ENCODE peak calls at places on chromosomes 5 and 9, in eight cellular contexts. F is A673, Z is nephron progenitor cell, D is MCF 10A, X is ovary, A is lung, U is spleen, Y is psoas muscle. H is an unnamed sample.
A peak's percentile ranks its signal among the peaks of the same experiment; 100 is the strongest.

GRCh38 chr5:59081693-59082092 is 498.8 kb downstream of the RAB3C start:
- DNase-seq in F (peak; percentile 25), Z (no peak), D (no peak), X (no peak), A (no peak), U (no peak), Y (no peak), H (no peak)

GRCh38 chr5:135140805-135141204 is 106.8 kb upstream of the PITX1 start:
- DNase-seq in F (no peak), Z (no peak), D (peak; percentile 98), X (no peak), A (no peak), U (no peak), Y (peak; percentile 69), H (no peak)

GRCh38 chr9:18821794-18822193 is 211.2 kb downstream of the SAXO1 start:
- DNase-seq in F (no peak), Z (no peak), D (peak; percentile 11), X (no peak), A (no peak), U (no peak), Y (no peak), H (no peak)

GRCh38 chr5:172374783-172375182 is 79.5 kb downstream of the SH3PXD2B start:
- DNase-seq in F (no peak), Z (no peak), D (no peak), X (no peak), A (no peak), U (no peak), Y (no peak), H (no peak)

GRCh38 chr5:32574540-32575175 is 10.7 kb upstream of the SUB1 start:
- DNase-seq in F (no peak), Z (no peak), D (no peak), X (no peak), A (no peak), U (no peak), Y (no peak), H (no peak)

GRCh38 chr5:36985387-36985786 is 108.8 kb downstream of the NIPBL start:
- DNase-seq in F (no peak), Z (no peak), D (no peak), X (no peak), A (no peak), U (no peak), Y (no peak), H (no peak)

GRCh38 chr5:127562252-127562651 is 44.8 kb downstream of the PRRC1 start:
- DNase-seq in F (peak; percentile 2), Z (peak; percentile 11), D (peak; percentile 28), X (no peak), A (no peak), U (no peak), Y (no peak), H (no peak)

GRCh38 chr9:114910541-114910940 is 19.9 kb downstream of the TNFSF8 start:
- DNase-seq in F (no peak), Z (no peak), D (no peak), X (no peak), A (no peak), U (no peak), Y (no peak), H (no peak)

GRCh38 chr5:40477856-40478546 is 201.7 kb upstream of the PTGER4 start:
- DNase-seq in F (no peak), Z (no peak), D (peak; percentile 77), X (no peak), A (no peak), U (no peak), Y (no peak), H (no peak)

GRCh38 chr5:43039468-43040286 is 442 bp downstream of the ANXA2R start:
- DNase-seq in F (peak; percentile 85), Z (peak; percentile 52), D (no peak), X (peak; percentile 53), A (peak; percentile 57), U (peak; percentile 92), Y (peak; percentile 88), H (no peak)

GRCh38 chr5:148145916-148146315 is 22.4 kb upstream of the SPINK14 start:
- DNase-seq in F (peak; percentile 19), Z (no peak), D (peak; percentile 71), X (no peak), A (peak; percentile 62), U (no peak), Y (no peak), H (no peak)

GRCh38 chr5:165119175-165119574 is 1613.8 kb downstream of the MAT2B start:
- DNase-seq in F (no peak), Z (no peak), D (no peak), X (no peak), A (no peak), U (no peak), Y (no peak), H (no peak)

GRCh38 chr5:72394688-72395087 is 74.5 kb downstream of the PTCD2 start:
- DNase-seq in F (peak; percentile 14), Z (no peak), D (peak; percentile 48), X (no peak), A (no peak), U (no peak), Y (no peak), H (no peak)

GRCh38 chr9:136676920-136677686 is 10.2 kb downstream of the AGPAT2 start:
- DNase-seq in F (no peak), Z (no peak), D (no peak), X (no peak), A (no peak), U (no peak), Y (no peak), H (no peak)

GRCh38 chr5:58259685-58260152 is 200.2 kb downstream of the PLK2 start:
- DNase-seq in F (no peak), Z (peak; percentile 17), D (peak; percentile 80), X (no peak), A (no peak), U (no peak), Y (no peak), H (no peak)

GRCh38 chr5:72474117-72474915 is 32.9 kb downstream of the ZNF366 start:
- DNase-seq in F (no peak), Z (no peak), D (no peak), X (no peak), A (no peak), U (no peak), Y (no peak), H (no peak)

GRCh38 chr5:146860213-146860891 is 18.2 kb downstream of the PPP2R2B start:
- DNase-seq in F (no peak), Z (peak; percentile 3), D (no peak), X (no peak), A (no peak), U (no peak), Y (no peak), H (no peak)

GRCh38 chr5:73170522-73170921 is 2.5 kb upstream of the TMEM174 start:
- DNase-seq in F (peak; percentile 68), Z (no peak), D (peak; percentile 62), X (no peak), A (no peak), U (no peak), Y (no peak), H (no peak)

GRCh38 chr9:17021379-17021970 is 113.4 kb upstream of the CNTLN start:
- DNase-seq in F (peak; percentile 0), Z (no peak), D (no peak), X (no peak), A (no peak), U (no peak), Y (no peak), H (no peak)

GRCh38 chr5:109089191-109089590 is 320.6 kb downstream of the PJA2 start:
- DNase-seq in F (no peak), Z (no peak), D (no peak), X (no peak), A (no peak), U (no peak), Y (no peak), H (no peak)

DNA sequence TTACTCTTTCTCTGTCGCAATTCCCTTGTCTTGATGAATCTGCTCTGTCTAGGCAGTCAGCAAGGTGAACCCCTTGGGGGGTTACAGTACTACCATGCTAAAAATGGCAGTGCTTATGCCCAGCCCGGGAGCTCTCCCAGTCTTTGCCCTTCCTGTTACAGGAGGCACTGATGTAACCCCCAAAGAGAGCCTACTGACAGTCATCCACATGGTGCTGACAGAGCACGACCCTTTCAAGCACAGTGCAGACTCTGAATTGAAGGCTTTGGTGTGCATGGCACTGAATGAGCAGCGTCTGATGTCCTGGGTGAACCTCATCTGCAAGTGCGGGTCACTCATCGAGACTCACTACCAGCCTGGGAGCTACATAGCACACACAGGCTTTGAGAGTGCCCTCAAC is 34.5 kb upstream of the SLC36A2 start:
- DNase-seq in F (no peak), Z (no peak), D (no peak), X (no peak), A (no peak), U (no peak), Y (no peak), H (no peak)
- TF ChIP-seq CTCF in F (no peak), Z (no peak), D (no peak), X (no peak), A (no peak), U (no peak), Y (no peak), H (no peak)

DNA sequence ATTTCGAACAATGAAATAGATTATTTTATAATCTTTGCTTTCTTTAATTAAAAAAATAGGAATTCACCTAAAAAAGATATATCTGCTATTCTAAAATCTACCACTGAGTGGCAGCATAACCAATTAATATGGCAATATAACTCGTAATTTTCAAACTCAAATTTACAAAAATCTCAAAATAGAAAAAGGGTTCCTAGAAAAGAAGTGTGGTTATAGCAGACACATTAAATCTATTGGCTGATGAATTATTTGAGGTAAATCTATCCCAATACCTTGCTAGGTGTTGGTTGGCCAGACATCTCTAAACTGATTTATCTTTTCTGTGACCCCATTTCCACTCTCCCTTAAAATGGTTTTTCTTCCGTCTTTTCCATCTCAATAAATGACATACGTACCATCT is 30.2 kb upstream of the NRG2 start:
- DNase-seq in F (peak; percentile 18), Z (no peak), D (peak; percentile 33), X (no peak), A (no peak), U (no peak), Y (no peak), H (no peak)
- TF ChIP-seq CTCF in F (peak; percentile 74), Z (peak; percentile 82), D (peak; percentile 64), X (no peak), A (peak; percentile 52), U (peak; percentile 67), Y (peak; percentile 76), H (peak; percentile 94)

DNA sequence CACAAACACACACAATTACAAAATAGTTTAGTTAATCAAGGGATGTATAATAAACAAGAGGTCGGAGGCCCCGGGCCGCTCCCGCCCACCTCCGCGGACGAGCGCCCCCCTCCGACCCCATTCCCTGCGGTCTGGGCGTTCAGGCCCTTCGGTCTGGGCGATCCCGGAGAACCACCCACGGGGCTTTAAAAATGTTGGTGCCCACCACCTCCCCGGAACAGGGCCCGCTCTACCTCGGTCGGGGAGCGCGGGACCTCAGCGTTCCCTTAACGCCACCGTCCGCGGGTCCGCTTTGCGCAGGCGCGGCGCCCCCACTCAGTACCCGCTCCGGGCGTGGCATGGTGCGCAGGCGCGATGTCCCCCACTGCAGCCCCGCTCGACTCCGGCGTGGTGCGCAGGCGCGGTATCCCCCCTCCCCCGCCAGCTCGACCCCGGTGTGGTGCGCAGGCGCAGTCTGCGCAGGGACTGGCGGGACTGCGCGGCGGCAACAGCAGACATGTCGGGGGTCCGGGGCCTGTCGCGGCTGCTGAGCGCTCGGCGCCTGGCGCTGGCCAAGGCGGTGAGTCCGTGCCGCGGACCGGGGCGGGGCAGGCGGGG is at the start of the genes CCDC127 and SDHA:
- DNase-seq in F (peak; percentile 96), Z (peak; percentile 100), D (peak; percentile 91), X (peak; percentile 99), A (peak; percentile 96), U (peak; percentile 98), Y (peak; percentile 99), H (peak; percentile 97)
- TF ChIP-seq CTCF in F (peak; percentile 53), Z (peak; percentile 22), D (peak; percentile 20), X (no peak), A (peak; percentile 21), U (peak; percentile 17), Y (peak; percentile 26), H (peak; percentile 80)

GRCh38 chr9:93820667-93821306 is 134.4 kb downstream of the BARX1 start:
- DNase-seq in F (no peak), Z (no peak), D (no peak), X (no peak), A (no peak), U (no peak), Y (no peak), H (no peak)
- TF ChIP-seq CTCF in F (peak; percentile 26), Z (no peak), D (no peak), X (no peak), A (no peak), U (no peak), Y (no peak), H (no peak)